ENCODE peak calls at places on chromosomes 12 and 14, in seven cellular contexts. K, V, O, U, R, Z and B are unnamed samples.
A peak's percentile ranks its signal among the peaks of the same experiment; 100 is the strongest.

GRCh38 chr14:104091061-104091926 is 5.8 kb downstream of the ASPG start:
- ATAC-seq in O (no peak), Z (no peak), V (no peak), K (no peak), R (no peak), U (no peak), B (no peak)

GRCh38 chr14:69480136-69480535 is 4.4 kb upstream of the PLEKHD1 start:
- ATAC-seq in R (no peak), O (no peak), U (no peak), V (no peak), K (no peak), Z (no peak), B (no peak)

GRCh38 chr12:46436741-46437140 is 64.2 kb upstream of the SLC38A2 start:
- ATAC-seq in Z (no peak), K (no peak), O (no peak), U (no peak), V (no peak), R (no peak), B (no peak)

GRCh38 chr12:28096649-28097048 is 93.6 kb upstream of the CCDC91 start:
- ATAC-seq in K (no peak), O (no peak), V (no peak), U (no peak), R (no peak), Z (no peak), B (no peak)

GRCh38 chr14:65261425-65261920 is 151.1 kb upstream of the FUT8 start:
- ATAC-seq in Z (no peak), O (no peak), K (no peak), V (no peak), R (no peak), U (no peak), B (no peak)

GRCh38 chr12:132379996-132380395 is 50.6 kb upstream of the GALNT9 start:
- ATAC-seq in K (no peak), O (no peak), V (no peak), U (no peak), R (no peak), Z (no peak), B (no peak)

GRCh38 chr12:6399884-6400670 is 16.1 kb downstream of the LTBR start:
- ATAC-seq in O (no peak), V (no peak), K (peak; percentile 91), R (no peak), Z (no peak), U (no peak), B (no peak)

GRCh38 chr14:68140111-68140741 is 320.6 kb downstream of the RAD51B start:
- ATAC-seq in O (no peak), U (peak; percentile 34), V (peak; percentile 63), R (peak; percentile 89), Z (no peak), K (peak; percentile 80), B (peak; percentile 54)

GRCh38 chr12:102344691-102345090 is 135.7 kb downstream of the IGF1 start:
- ATAC-seq in R (no peak), U (no peak), Z (no peak), O (no peak), K (no peak), V (no peak), B (no peak)

GRCh38 chr12:10582704-10583103 is 30.7 kb downstream of the MAGOHB start:
- ATAC-seq in K (no peak), R (no peak), U (no peak), Z (no peak), V (no peak), O (no peak), B (no peak)

GRCh38 chr12:13189254-13189653 is 7.3 kb upstream of the EMP1 start:
- ATAC-seq in R (no peak), V (no peak), O (no peak), U (no peak), Z (no peak), K (no peak), B (peak; percentile 62)

GRCh38 chr14:96098309-96098998 is 59.3 kb downstream of the C14orf132 start:
- ATAC-seq in Z (peak; percentile 68), V (peak; percentile 73), K (peak; percentile 69), U (no peak), R (peak; percentile 67), O (peak; percentile 56), B (no peak)

GRCh38 chr12:22480016-22480415 is 64.3 kb downstream of the C2CD5 start:
- ATAC-seq in K (no peak), R (no peak), Z (peak; percentile 32), U (no peak), O (no peak), V (no peak), B (no peak)

GRCh38 chr12:22477166-22477893 is 67.0 kb downstream of the C2CD5 start:
- ATAC-seq in U (no peak), V (peak; percentile 39), K (no peak), R (no peak), Z (no peak), O (no peak), B (no peak)

GRCh38 chr12:22477894-22478287 is 66.5 kb downstream of the C2CD5 start:
- ATAC-seq in R (no peak), O (no peak), U (no peak), K (no peak), Z (peak; percentile 62), V (no peak), B (no peak)

GRCh38 chr12:22481557-22482104 is 62.7 kb downstream of the C2CD5 start:
- ATAC-seq in R (no peak), K (peak; percentile 92), U (no peak), O (no peak), Z (no peak), V (no peak), B (no peak)
- H3K36me3 ChIP-seq in R (peaks cover 4% of the 10 kb centered on the region), K (no peaks in the 10 kb centered on the region), U (peaks cover 58% of the 10 kb centered on the region), O (no peaks in the 10 kb centered on the region), Z (no peaks in the 10 kb centered on the region), V (peaks cover 49% of the 10 kb centered on the region), B (peaks cover 3% of the 10 kb centered on the region)

DNA sequence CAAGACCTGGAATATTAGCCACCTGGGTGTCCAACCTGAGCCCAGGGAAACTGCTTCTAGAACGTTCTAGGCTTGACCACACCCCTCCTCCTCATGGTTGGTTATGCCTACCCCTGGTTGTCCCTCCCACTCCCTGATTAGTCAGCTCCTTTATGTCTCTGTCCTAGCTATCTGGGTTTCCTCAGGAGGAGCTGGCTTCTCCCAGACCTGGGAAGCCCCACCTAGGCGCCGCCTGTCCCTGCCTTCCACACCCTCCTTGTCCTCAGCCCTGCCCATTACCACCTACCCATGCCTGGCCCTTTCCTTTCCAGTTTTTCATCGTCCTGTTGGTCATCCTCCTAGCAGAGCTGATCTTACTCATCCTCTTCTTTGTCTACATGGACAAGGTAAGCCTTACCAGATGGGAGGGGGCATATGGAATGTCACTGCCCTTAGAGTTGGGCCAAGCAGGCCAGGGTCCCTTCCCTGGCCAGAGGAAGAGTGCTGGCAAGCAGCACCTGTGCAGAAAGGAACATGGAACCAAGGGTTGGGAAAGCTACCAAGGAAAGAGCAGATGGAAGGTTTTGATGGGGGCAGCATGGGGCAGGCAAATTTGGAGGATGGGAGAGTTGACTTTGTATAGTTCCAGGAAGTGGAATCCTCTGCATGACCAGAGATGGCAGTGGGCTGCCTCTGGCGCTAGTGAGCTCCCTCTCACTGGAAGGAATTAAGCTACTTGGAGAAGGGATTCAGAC is 201.7 kb downstream of the TSPAN9 start:
- ATAC-seq in R (no peak), K (no peak), V (no peak), U (no peak), Z (no peak), O (no peak), B (no peak)
- H3K36me3 ChIP-seq in R (no peaks in the 10 kb centered on the region), K (no peaks in the 10 kb centered on the region), V (peaks cover 25% of the 10 kb centered on the region), U (peaks cover 45% of the 10 kb centered on the region), Z (no peaks in the 10 kb centered on the region), O (peaks cover 24% of the 10 kb centered on the region), B (peaks cover 67% of the 10 kb centered on the region)

GRCh38 chr12:128803788-128804187 is 20.0 kb downstream of the SLC15A4 start:
- ATAC-seq in K (no peak), R (no peak), V (no peak), Z (no peak), O (no peak), U (peak; percentile 60), B (no peak)
- H3K36me3 ChIP-seq in K (no peaks in the 10 kb centered on the region), R (peaks cover 13% of the 10 kb centered on the region), V (peaks cover 84% of the 10 kb centered on the region), Z (peaks cover 69% of the 10 kb centered on the region), O (peaks cover 65% of the 10 kb centered on the region), U (peaks cover 80% of the 10 kb centered on the region), B (no peaks in the 10 kb centered on the region)

DNA sequence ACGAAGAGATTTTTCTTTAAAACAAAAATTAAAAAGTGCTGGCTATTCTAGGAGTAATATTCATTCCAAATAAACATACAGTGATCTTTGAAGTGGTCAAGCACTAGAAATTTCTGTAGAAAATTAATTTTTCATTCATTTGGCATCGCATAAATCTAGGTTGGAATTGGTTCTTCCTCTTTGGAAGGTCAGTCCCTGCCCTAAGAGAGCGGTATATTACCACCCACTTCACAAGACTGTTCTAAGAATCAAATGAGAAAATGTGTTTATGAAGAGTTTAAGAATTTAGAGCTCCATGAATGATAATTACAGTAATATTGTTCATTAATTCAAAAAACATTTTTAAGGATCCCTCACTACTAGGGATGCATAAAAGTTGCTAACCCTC is 444 bp upstream of the GEMIN2 start:
- ATAC-seq in K (no peak), U (no peak), R (peak; percentile 18), V (peak; percentile 5), Z (no peak), O (peak; percentile 6), B (no peak)
- H3K36me3 ChIP-seq in K (no peaks in the 10 kb centered on the region), U (peaks cover 19% of the 10 kb centered on the region), R (peaks cover 3% of the 10 kb centered on the region), V (peaks cover 7% of the 10 kb centered on the region), Z (no peaks in the 10 kb centered on the region), O (peaks cover 8% of the 10 kb centered on the region), B (no peaks in the 10 kb centered on the region)

GRCh38 chr12:48041591-48042423 is 37.5 kb upstream of the COL2A1 start:
- ATAC-seq in K (no peak), V (no peak), O (no peak), R (no peak), Z (no peak), U (no peak), B (no peak)

GRCh38 chr12:48043771-48044170 is 39.5 kb upstream of the COL2A1 start:
- ATAC-seq in V (no peak), O (no peak), R (no peak), K (no peak), U (no peak), Z (no peak), B (no peak)

GRCh38 chr12:48045061-48045846 is 41.0 kb upstream of the COL2A1 start:
- ATAC-seq in Z (no peak), U (no peak), K (no peak), O (no peak), V (no peak), R (no peak), B (no peak)

GRCh38 chr12:48044396-48044795 is 40.1 kb upstream of the COL2A1 start:
- ATAC-seq in V (no peak), R (no peak), U (no peak), O (no peak), K (no peak), Z (no peak), B (no peak)

GRCh38 chr12:48045965-48046364 is 41.7 kb upstream of the COL2A1 start:
- ATAC-seq in U (no peak), Z (no peak), R (no peak), O (no peak), K (no peak), V (no peak), B (no peak)
- H3K36me3 ChIP-seq in U (peaks cover 84% of the 10 kb centered on the region), Z (peaks cover 21% of the 10 kb centered on the region), R (peaks cover 13% of the 10 kb centered on the region), O (peaks cover 50% of the 10 kb centered on the region), K (peaks cover 5% of the 10 kb centered on the region), V (peaks cover 80% of the 10 kb centered on the region), B (no peaks in the 10 kb centered on the region)